ENCODE peak calls at places on chromosomes 13 and 19, in eight cellular contexts. Q, E, V, L, A, G, I and S are unnamed samples.

GRCh38 chr13:99382428-99383133 is 75.4 kb upstream of the GPR183 start:
- DNase-seq in Q (no peak), E (no peak), V (no peak), L (no peak), A (peak; percentile 14), G (no peak), I (no peak), S (no peak)

GRCh38 chr13:46178143-46178542 is 3.8 kb downstream of the LCP1 start:
- DNase-seq in Q (no peak), E (no peak), V (no peak), L (no peak), A (no peak), G (no peak), I (no peak), S (no peak)

GRCh38 chr19:10855879-10856522 is 7.8 kb downstream of the C19orf38 start:
- DNase-seq in Q (no peak), E (no peak), V (no peak), L (no peak), A (no peak), G (no peak), I (no peak), S (no peak)

GRCh38 chr19:58038688-58039204 is 4.9 kb downstream of the ZSCAN1 start:
- DNase-seq in Q (peak; percentile 47), E (no peak), V (no peak), L (no peak), A (no peak), G (no peak), I (no peak), S (no peak)

GRCh38 chr13:31528176-31528575 is 211.2 kb upstream of the RXFP2 start:
- DNase-seq in Q (no peak), E (no peak), V (no peak), L (no peak), A (no peak), G (no peak), I (no peak), S (no peak)

GRCh38 chr19:11125994-11126685 is 29.4 kb downstream of the SPC24 start:
- DNase-seq in Q (no peak), E (peak; percentile 80), V (no peak), L (peak; percentile 69), A (peak; percentile 73), G (peak; percentile 82), I (peak; percentile 73), S (peak; percentile 67)

GRCh38 chr13:41462427-41462826 is 5.1 kb downstream of the RGCC start:
- DNase-seq in Q (no peak), E (no peak), V (no peak), L (no peak), A (no peak), G (no peak), I (no peak), S (no peak)

GRCh38 chr19:50459638-50460037 is 16.7 kb upstream of the EMC10 start:
- DNase-seq in Q (no peak), E (no peak), V (no peak), L (no peak), A (no peak), G (no peak), I (no peak), S (no peak)

GRCh38 chr19:34645551-34645950 is 31.4 kb downstream of the SCGB2B2 start:
- DNase-seq in Q (no peak), E (no peak), V (no peak), L (no peak), A (no peak), G (no peak), I (no peak), S (no peak)

GRCh38 chr19:48822514-48822913 is 11.7 kb upstream of the BCAT2 start:
- DNase-seq in Q (no peak), E (no peak), V (no peak), L (no peak), A (no peak), G (no peak), I (no peak), S (no peak)

GRCh38 chr13:100506154-100506553 is 82.4 kb downstream of the GGACT start:
- DNase-seq in Q (no peak), E (no peak), V (no peak), L (no peak), A (no peak), G (no peak), I (no peak), S (no peak)

GRCh38 chr13:59409211-59409610 is 754.5 kb downstream of the DIAPH3 start:
- DNase-seq in Q (no peak), E (peak; percentile 65), V (no peak), L (no peak), A (no peak), G (peak; percentile 75), I (peak; percentile 27), S (no peak)

GRCh38 chr19:54317108-54317964 is 4.4 kb upstream of the LILRA5 start:
- DNase-seq in Q (no peak), E (no peak), V (no peak), L (no peak), A (no peak), G (no peak), I (no peak), S (no peak)

GRCh38 chr19:47351545-47351944 is 2.4 kb downstream of the DHX34 start:
- DNase-seq in Q (no peak), E (peak; percentile 82), V (no peak), L (peak; percentile 53), A (no peak), G (no peak), I (no peak), S (no peak)

GRCh38 chr13:31321457-31321856 is 121.7 kb downstream of the B3GLCT start:
- DNase-seq in Q (no peak), E (no peak), V (no peak), L (no peak), A (no peak), G (no peak), I (no peak), S (no peak)

GRCh38 chr13:23666576-23666975 is 96.4 kb downstream of the TNFRSF19 start:
- DNase-seq in Q (no peak), E (no peak), V (no peak), L (no peak), A (no peak), G (no peak), I (no peak), S (no peak)

GRCh38 chr19:46727036-46727501 is 10.2 kb upstream of the PRKD2 start:
- DNase-seq in Q (no peak), E (no peak), V (no peak), L (no peak), A (no peak), G (no peak), I (no peak), S (no peak)

GRCh38 chr19:1296078-1296477 is 10.4 kb downstream of the EFNA2 start:
- DNase-seq in Q (no peak), E (no peak), V (no peak), L (no peak), A (no peak), G (no peak), I (no peak), S (no peak)

GRCh38 chr19:56491399-56491798 is 14.3 kb upstream of the ZNF667 start:
- DNase-seq in Q (no peak), E (peak; percentile 29), V (no peak), L (no peak), A (no peak), G (no peak), I (no peak), S (no peak)

GRCh38 chr13:41668130-41668757 is 210.9 kb downstream of the RGCC start:
- DNase-seq in Q (no peak), E (peak; percentile 98), V (peak; percentile 89), L (peak; percentile 94), A (peak; percentile 63), G (peak; percentile 46), I (peak; percentile 21), S (no peak)

GRCh38 chr19:52391135-52391534 is 6.5 kb upstream of the ZNF528 start:
- DNase-seq in Q (no peak), E (no peak), V (no peak), L (no peak), A (no peak), G (no peak), I (no peak), S (no peak)
- TF ChIP-seq CTCF in Q (no peak), E (no peak), V (no peak), L (no peak), A (no peak), G (no peak), I (no peak), S (no peak)

GRCh38 chr13:91740811-91741210 is 342.4 kb downstream of the GPC5 start:
- DNase-seq in Q (no peak), E (no peak), V (no peak), L (no peak), A (no peak), G (no peak), I (no peak), S (no peak)

GRCh38 chr13:91741925-91742324 is 343.5 kb downstream of the GPC5 start:
- DNase-seq in Q (no peak), E (no peak), V (no peak), L (no peak), A (no peak), G (no peak), I (no peak), S (no peak)

GRCh38 chr13:91744284-91744683 is 345.9 kb downstream of the GPC5 start:
- DNase-seq in Q (no peak), E (no peak), V (no peak), L (no peak), A (no peak), G (no peak), I (no peak), S (no peak)

GRCh38 chr13:91739751-91740150 is 341.3 kb downstream of the GPC5 start:
- DNase-seq in Q (no peak), E (no peak), V (no peak), L (no peak), A (no peak), G (no peak), I (no peak), S (no peak)
- TF ChIP-seq CTCF in Q (no peak), E (no peak), V (no peak), L (no peak), A (no peak), G (no peak), I (no peak), S (no peak)

GRCh38 chr13:51444922-51445321 is 7.9 kb downstream of the INTS6 start:
- DNase-seq in Q (no peak), E (peak; percentile 81), V (no peak), L (peak; percentile 72), A (no peak), G (no peak), I (no peak), S (no peak)
- TF ChIP-seq CTCF in Q (no peak), E (peak; percentile 46), V (peak; percentile 42), L (peak; percentile 44), A (no peak), G (peak; percentile 45), I (peak; percentile 16), S (no peak)

DNA sequence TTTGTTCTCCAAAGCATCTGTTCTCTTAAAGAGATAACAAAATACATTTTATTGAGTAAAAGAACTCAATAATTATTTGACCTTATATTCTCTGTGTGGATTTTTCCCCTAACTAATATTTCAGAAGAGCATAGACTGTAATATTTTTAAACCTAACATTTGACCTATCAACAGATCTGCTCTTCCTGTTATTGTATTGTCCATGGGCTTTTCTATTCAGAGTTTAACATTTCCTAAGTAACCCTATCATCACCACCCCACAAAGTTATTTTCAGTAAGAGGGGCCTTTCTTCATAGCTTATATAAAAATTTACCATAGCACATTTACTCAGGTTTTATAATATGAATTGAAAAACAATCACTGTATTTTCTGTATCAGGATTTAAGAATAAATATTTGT is 17.5 kb downstream of the POLR1D start:
- DNase-seq in Q (no peak), E (no peak), V (no peak), L (no peak), A (no peak), G (no peak), I (no peak), S (no peak)
- TF ChIP-seq CTCF in Q (no peak), E (no peak), V (no peak), L (no peak), A (no peak), G (no peak), I (no peak), S (no peak)